ENCODE peak calls at places on chromosomes 1 and 21, in eight cellular contexts. J is uterus, I is lower lobe of right lung, S is adrenal gland, F is fibroblast of the aortic adventitia, T is SJSA1, D is AG04449, G is thoracic aorta. R is an unnamed sample.

GRCh38 chr1:186139115-186139514 is 235.9 kb downstream of the TPR start:
- DNase-seq in J (no peak), I (no peak), S (no peak), F (no peak), T (no peak), D (no peak), G (no peak), R (no peak)

GRCh38 chr1:243508303-243508713 is 252.5 kb downstream of the SDCCAG8 start:
- DNase-seq in J (no peak), I (no peak), S (no peak), F (no peak), T (no peak), D (no peak), G (no peak), R (no peak)

GRCh38 chr1:2381741-2382620 is 9.4 kb downstream of the MORN1 start:
- DNase-seq in J (peak; percentile 88), I (peak; percentile 85), S (peak; percentile 78), F (peak; percentile 81), T (peak; percentile 88), D (peak; percentile 21), G (peak; percentile 30), R (peak; percentile 22)

GRCh38 chr1:18299441-18300338 is 181.0 kb upstream of the KLHDC7A start:
- DNase-seq in J (no peak), I (no peak), S (no peak), F (no peak), T (no peak), D (no peak), G (no peak), R (no peak)

GRCh38 chr1:207811920-207812720 is 60.3 kb downstream of the CD46 start:
- DNase-seq in J (peak; percentile 53), I (peak; percentile 81), S (peak; percentile 89), F (peak; percentile 27), T (no peak), D (no peak), G (no peak), R (no peak)

GRCh38 chr1:27755865-27756264 is 17.2 kb upstream of the STX12 start:
- DNase-seq in J (no peak), I (no peak), S (no peak), F (no peak), T (no peak), D (no peak), G (no peak), R (no peak)

GRCh38 chr1:12549106-12549459 is 68.9 kb downstream of the DHRS3 start:
- DNase-seq in J (peak; percentile 82), I (peak; percentile 49), S (peak; percentile 75), F (no peak), T (no peak), D (no peak), G (no peak), R (no peak)

GRCh38 chr1:203273869-203274602 is 31.3 kb upstream of the BTG2 start:
- DNase-seq in J (peak; percentile 48), I (peak; percentile 82), S (peak; percentile 61), F (no peak), T (no peak), D (no peak), G (no peak), R (no peak)

GRCh38 chr1:235617808-235618207 is 31.8 kb downstream of the GNG4 start:
- DNase-seq in J (no peak), I (no peak), S (no peak), F (peak; percentile 60), T (no peak), D (peak; percentile 57), G (no peak), R (no peak)

GRCh38 chr1:220696863-220697231 is 6.7 kb downstream of the C1orf115 start:
- DNase-seq in J (no peak), I (no peak), S (no peak), F (no peak), T (no peak), D (no peak), G (no peak), R (no peak)

GRCh38 chr1:10730985-10731384 is 65.5 kb downstream of the CASZ1 start:
- DNase-seq in J (no peak), I (no peak), S (no peak), F (peak; percentile 57), T (no peak), D (peak; percentile 36), G (no peak), R (no peak)

GRCh38 chr21:44969965-44970755 is 30.3 kb downstream of the SLX9 start:
- DNase-seq in J (no peak), I (no peak), S (peak; percentile 61), F (no peak), T (peak; percentile 95), D (no peak), G (no peak), R (no peak)

GRCh38 chr1:216420263-216420662 is 3.0 kb downstream of the USH2A start:
- DNase-seq in J (no peak), I (no peak), S (no peak), F (no peak), T (no peak), D (no peak), G (no peak), R (no peak)

GRCh38 chr1:82227286-82227685 is 426.6 kb downstream of the ADGRL2 start:
- DNase-seq in J (no peak), I (no peak), S (no peak), F (no peak), T (no peak), D (no peak), G (no peak), R (no peak)

DNA sequence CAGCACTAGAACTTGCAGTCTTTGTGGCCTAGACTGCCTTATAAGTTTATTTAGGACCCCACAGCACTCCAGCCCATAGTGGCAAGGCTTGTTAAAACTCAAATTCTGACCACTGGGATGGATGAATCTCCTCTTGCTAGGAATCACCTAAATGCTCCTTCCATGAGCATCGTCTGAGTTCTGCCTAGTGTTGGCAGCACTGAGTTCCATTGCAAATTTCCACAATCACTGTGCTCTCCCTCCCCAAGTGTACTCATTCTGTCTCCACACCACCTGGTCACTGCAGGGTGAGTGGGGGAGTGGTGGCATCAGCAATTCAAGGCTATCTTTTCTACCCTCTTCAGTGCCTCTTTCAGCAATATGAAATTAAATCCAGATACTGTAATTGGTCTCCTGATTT is 46.7 kb upstream of the PTBP2 start:
- DNase-seq in J (no peak), I (no peak), S (no peak), F (no peak), T (no peak), D (no peak), G (no peak), R (no peak)
- H3K4me3 ChIP-seq in J (no peak overlapping the region), I (no peak overlapping the region), S (no peak overlapping the region), F (no peak overlapping the region), T (no peak overlapping the region), D (no peak overlapping the region), G (no peak overlapping the region), R (no peak overlapping the region)

DNA sequence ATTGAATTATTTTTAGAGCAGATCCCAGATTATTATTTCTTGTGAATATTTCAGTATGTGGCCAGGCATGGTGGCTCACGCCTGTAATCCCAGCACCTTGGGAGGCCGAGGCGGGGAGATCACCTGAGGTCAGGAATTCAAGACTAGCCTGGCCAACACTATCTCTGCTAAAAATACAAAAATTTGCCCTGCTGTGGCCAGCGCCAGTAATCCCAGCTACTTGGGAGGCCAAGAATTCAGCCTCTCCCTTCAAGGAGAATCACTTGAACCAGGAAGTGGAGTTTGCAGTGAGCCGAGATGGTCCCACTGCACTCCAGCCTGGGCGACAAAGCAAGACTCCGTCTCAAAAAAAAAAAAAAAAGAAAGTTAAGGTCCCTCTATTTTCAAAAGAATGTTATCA is 4.3 kb downstream of the OSBPL9 start:
- DNase-seq in J (no peak), I (no peak), S (no peak), F (no peak), T (peak; percentile 72), D (no peak), G (no peak), R (no peak)
- H3K4me3 ChIP-seq in J (no peak overlapping the region), I (no peak overlapping the region), S (no peak overlapping the region), F (no peak overlapping the region), T (no peak overlapping the region), D (no peak overlapping the region), G (no peak overlapping the region), R (no peak overlapping the region)

GRCh38 chr1:94543893-94544635 is 2.5 kb upstream of the F3 start:
- DNase-seq in J (no peak), I (no peak), S (no peak), F (peak; percentile 68), T (no peak), D (no peak), G (no peak), R (peak; percentile 77)

GRCh38 chr1:94541175-94542087 is at the start of gene F3:
- DNase-seq in J (peak; percentile 94), I (peak; percentile 94), S (peak; percentile 93), F (peak; percentile 68), T (peak; percentile 97), D (no peak), G (peak; percentile 67), R (peak; percentile 73)

GRCh38 chr1:94540440-94541174 is 952 bp downstream of the F3 start:
- DNase-seq in J (no peak), I (no peak), S (no peak), F (no peak), T (no peak), D (no peak), G (no peak), R (no peak)

GRCh38 chr1:94543003-94543402 is 1.4 kb upstream of the F3 start:
- DNase-seq in J (no peak), I (no peak), S (peak; percentile 43), F (peak; percentile 49), T (no peak), D (no peak), G (no peak), R (no peak)

DNA sequence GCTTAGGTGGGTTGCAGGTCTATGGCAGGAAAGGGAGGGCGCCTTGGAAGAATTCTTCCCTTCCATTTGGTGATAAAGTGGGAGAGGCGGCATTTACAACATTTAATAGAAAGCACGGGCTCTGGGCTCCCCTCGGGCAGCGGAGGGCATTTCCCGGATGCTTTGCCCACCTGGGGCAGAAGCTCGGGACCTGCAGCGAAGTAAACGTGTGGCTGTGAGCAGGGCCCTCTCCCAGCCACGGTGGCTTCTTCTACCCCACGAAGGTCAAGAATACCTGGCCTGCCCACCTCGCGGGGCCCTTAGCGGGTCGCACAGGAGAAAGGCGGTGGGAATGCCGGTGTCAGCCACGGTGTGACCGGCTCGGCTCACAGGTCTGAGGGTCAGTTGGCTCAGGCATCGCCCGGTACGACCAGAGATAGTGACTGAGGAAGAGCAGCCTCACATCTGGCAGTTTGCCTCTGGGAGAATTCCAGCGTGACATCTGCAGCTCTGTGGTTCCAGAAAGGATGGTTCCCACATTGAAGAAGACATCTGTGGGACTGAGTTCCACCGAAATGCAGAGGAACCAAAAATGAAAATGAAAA is 621 bp upstream of the F3 start:
- DNase-seq in J (peak; percentile 79), I (peak; percentile 51), S (peak; percentile 55), F (no peak), T (peak; percentile 48), D (no peak), G (no peak), R (no peak)
- H3K4me3 ChIP-seq in J (peak overlapping the region; percentile 56), I (peak overlapping the region; percentile 79), S (peak overlapping the region; percentile 82), F (peak overlapping the region; percentile 73), T (peak overlapping the region; percentile 85), D (peak overlapping the region; percentile 66), G (peak overlapping the region; percentile 96), R (peak overlapping the region; percentile 73)

GRCh38 chr1:28775121-28775942 is 36.6 kb upstream of the OPRD1 start:
- DNase-seq in J (peak; percentile 69), I (peak; percentile 92), S (peak; percentile 82), F (peak; percentile 59), T (no peak), D (no peak), G (peak; percentile 18), R (peak; percentile 31)
- H3K4me3 ChIP-seq in J (peak overlapping the region; percentile 26), I (peak overlapping the region; percentile 59), S (peak overlapping the region; percentile 40), F (peak overlapping the region; percentile 58), T (no peak overlapping the region), D (peak overlapping the region; percentile 16), G (peak overlapping the region; percentile 58), R (peak overlapping the region; percentile 43)